ENCODE peak calls at places on chromosome 19, in ten cellular contexts. B is endothelial cell; W is C1 segment of cervical spinal cord; P is KG1; M is CD8-positive, alpha-beta T cell; U is NCI-H69; O is anterior cingulate cortex; E is HT1080; K is epithelial cell of esophagus; T is NCI-H2107. R is an unnamed sample.

GRCh38 chr19:23261496-23262020 is 11.4 kb upstream of the ZNF724 start:
- DNase-seq in O (no peak), K (no peak), T (no peak), P (no peak), E (no peak), M (no peak), W (no peak), U (no peak), B (no peak), R (no peak)

GRCh38 chr19:44753932-44754742 is 5.6 kb downstream of the BCL3 start:
- DNase-seq in E (peak), K (peak), U (peak), O (no peak), T (no peak), M (peak), P (peak), B (no peak), W (peak), R (peak)

GRCh38 chr19:1799695-1800342 is 12.3 kb downstream of the ATP8B3 start:
- DNase-seq in K (no peak), U (peak), W (no peak), M (no peak), O (no peak), P (no peak), B (no peak), E (no peak), T (no peak), R (no peak)

GRCh38 chr19:32208060-32208459 is 137.3 kb upstream of the ZNF507 start:
- DNase-seq in K (no peak), O (no peak), P (no peak), T (no peak), M (no peak), E (no peak), B (no peak), W (no peak), U (no peak), R (no peak)

GRCh38 chr19:42038675-42039074 is 31.3 kb downstream of the GRIK5 start:
- DNase-seq in O (peak), T (peak), M (no peak), B (no peak), K (no peak), U (no peak), E (no peak), W (no peak), P (no peak), R (no peak)

GRCh38 chr19:1555802-1556638 is 12.1 kb downstream of the MEX3D start:
- DNase-seq in U (no peak), M (no peak), O (no peak), P (no peak), K (no peak), E (no peak), W (no peak), B (no peak), T (no peak), R (no peak)

GRCh38 chr19:35266904-35267817 is 1.6 kb upstream of the USF2 start:
- DNase-seq in U (peak), O (no peak), B (peak), M (peak), W (peak), P (no peak), E (no peak), K (peak), T (no peak), R (peak)

GRCh38 chr19:46660008-46660517 is 919 bp downstream of the DACT3 start:
- DNase-seq in T (no peak), W (no peak), K (no peak), U (peak), P (no peak), M (no peak), E (no peak), O (peak), B (no peak), R (peak)

GRCh38 chr19:763181-763580 is 12.3 kb downstream of the MISP start:
- DNase-seq in E (no peak), W (no peak), K (no peak), T (no peak), P (no peak), B (no peak), U (no peak), M (no peak), O (no peak), R (no peak)

GRCh38 chr19:10835089-10835753 is 791 bp downstream of the TMED1 start:
- DNase-seq in U (no peak), O (no peak), E (no peak), T (no peak), P (no peak), W (peak), B (no peak), K (peak), M (no peak), R (no peak)

GRCh38 chr19:37655689-37656491 is 625 bp upstream of the ZFP30 start:
- DNase-seq in T (peak), E (peak), O (peak), B (peak), M (peak), U (peak), W (peak), P (peak), K (peak), R (peak)

GRCh38 chr19:55622242-55622969 is 2.0 kb downstream of the ZNF784 start:
- DNase-seq in M (no peak), K (no peak), W (no peak), E (no peak), B (no peak), U (no peak), O (no peak), T (no peak), P (no peak), R (no peak)

R was measured in foreskin fibroblast.